ENCODE peak calls at places on chromosomes 6 and 20, in four cellular contexts. W, I, U and D are unnamed samples. For H3K9me3, the result is how much of the 10 kb centered on the place peaks cover.

GRCh38 chr6:75208564-75209431 is 2.9 kb upstream of the COL12A1 start:
- DNase-seq in W (no peak), U (peak), I (peak), D (peak)

GRCh38 chr6:37334047-37334446 is 19.7 kb upstream of the RNF8 start:
- DNase-seq in W (no peak), I (no peak), U (no peak), D (no peak)

GRCh38 chr6:33747823-33748222 is 1.1 kb upstream of the IP6K3 start:
- DNase-seq in U (no peak), I (no peak), W (no peak), D (no peak)

GRCh38 chr6:85714893-85715530 is 72.3 kb upstream of the SYNCRIP start:
- DNase-seq in I (no peak), W (peak), U (no peak), D (no peak)

GRCh38 chr6:54935739-54936138 is 89.2 kb downstream of the FAM83B start:
- DNase-seq in I (no peak), U (no peak), W (no peak), D (no peak)

GRCh38 chr6:144283781-144284473 is 1.2 kb upstream of the UTRN start:
- DNase-seq in W (no peak), U (no peak), I (no peak), D (no peak)

GRCh38 chr20:60148885-60149284 is 190.7 kb downstream of the CDH26 start:
- DNase-seq in W (no peak), I (no peak), U (no peak), D (no peak)

GRCh38 chr20:3803289-3803688 is 7.2 kb downstream of the CDC25B start:
- DNase-seq in I (no peak), W (peak), U (no peak), D (no peak)

GRCh38 chr20:50784464-50784863 is 10.4 kb upstream of the BCAS4 start:
- DNase-seq in U (no peak), I (no peak), W (no peak), D (no peak)

GRCh38 chr6:12911387-12911960 is 194.9 kb downstream of the PHACTR1 start:
- DNase-seq in U (no peak), I (no peak), W (no peak), D (no peak)

GRCh38 chr6:123276439-123277045 is 280.5 kb downstream of the CLVS2 start:
- DNase-seq in W (no peak), I (no peak), U (no peak), D (no peak)

GRCh38 chr6:44512868-44513641 is 125.5 kb downstream of the CDC5L start:
- DNase-seq in I (no peak), W (no peak), U (peak), D (no peak)

GRCh38 chr20:1390552-1391403 is 2.1 kb downstream of the FKBP1A start:
- DNase-seq in I (no peak), U (no peak), W (peak), D (no peak)

GRCh38 chr6:37864250-37864649 is 44.7 kb downstream of the ZFAND3 start:
- DNase-seq in U (no peak), W (no peak), I (no peak), D (no peak)

GRCh38 chr20:1376453-1377270 is 16.2 kb downstream of the FKBP1A start:
- DNase-seq in W (no peak), I (no peak), U (no peak), D (no peak)

GRCh38 chr20:31473331-31474096 is 1.4 kb downstream of the DEFB124 start:
- DNase-seq in U (no peak), W (no peak), I (no peak), D (no peak)

GRCh38 chr6:163585932-163586437 is 171.5 kb downstream of the QKI start:
- DNase-seq in U (peak), I (no peak), W (no peak), D (no peak)

GRCh38 chr20:34254979-34255378 is 13.8 kb downstream of the ASIP start:
- DNase-seq in I (no peak), W (no peak), U (no peak), D (no peak)

GRCh38 chr6:24734166-24734565 is 15.2 kb upstream of the C6orf62 start:
- DNase-seq in I (no peak), U (no peak), W (no peak), D (no peak)

GRCh38 chr6:158805698-158806373 is 13.3 kb downstream of the EZR start:
- DNase-seq in W (no peak), U (no peak), I (no peak), D (no peak)

GRCh38 chr20:47792021-47792618 is 6.8 kb upstream of the SULF2 start:
- DNase-seq in U (peak), I (no peak), W (no peak), D (no peak)

GRCh38 chr6:126897779-126898178 is 220.7 kb upstream of the RSPO3 start:
- DNase-seq in W (no peak), U (no peak), I (no peak), D (no peak)

GRCh38 chr6:125611573-125612399 is 137.6 kb upstream of the HEY2 start:
- DNase-seq in W (no peak), U (peak), I (no peak), D (no peak)

GRCh38 chr20:63682384-63683139 is 13.9 kb upstream of the TNFRSF6B start:
- DNase-seq in W (peak), U (peak), I (no peak), D (no peak)

GRCh38 chr6:151858294-151858693 is 50.8 kb downstream of the ESR1 start:
- DNase-seq in U (no peak), W (no peak), I (no peak), D (no peak)

GRCh38 chr20:45833883-45834796 is 541 bp downstream of the SNX21 start:
- DNase-seq in W (peak), U (peak), I (no peak), D (no peak)

GRCh38 chr6:119267506-119267905 is 82.1 kb downstream of the MAN1A1 start:
- DNase-seq in U (no peak), I (no peak), W (no peak), D (no peak)

GRCh38 chr20:48965189-48965910 is 43.8 kb downstream of the ARFGEF2 start:
- DNase-seq in I (no peak), W (no peak), U (no peak), D (no peak)

GRCh38 chr6:161954077-161954476 is 680.2 kb upstream of the AGPAT4 start:
- DNase-seq in U (no peak), W (no peak), I (no peak), D (no peak)

GRCh38 chr20:48742912-48743680 is 84.7 kb downstream of the PREX1 start:
- DNase-seq in U (no peak), W (no peak), I (no peak), D (no peak)

GRCh38 chr20:34370062-34370461 is 7.0 kb downstream of the ITCH start:
- DNase-seq in U (no peak), W (no peak), I (no peak), D (no peak)

GRCh38 chr20:54140927-54141566 is 32.7 kb downstream of the CYP24A1 start:
- DNase-seq in I (no peak), W (no peak), U (no peak), D (no peak)

GRCh38 chr20:4069741-4070140 is 54.4 kb upstream of the RNF24 start:
- DNase-seq in W (no peak), U (no peak), I (no peak), D (no peak)

GRCh38 chr6:109695468-109695867 is 4.4 kb downstream of the FIG4 start:
- DNase-seq in W (no peak), I (no peak), U (no peak), D (no peak)

GRCh38 chr6:3427740-3428085 is 29.1 kb downstream of the SLC22A23 start:
- DNase-seq in I (no peak), W (peak), U (no peak), D (no peak)

GRCh38 chr20:31712112-31712553 is 10.5 kb downstream of the BCL2L1 start:
- DNase-seq in W (no peak), I (no peak), U (peak), D (no peak)

GRCh38 chr6:132751306-132751705 is 6.4 kb downstream of the VNN2 start:
- DNase-seq in I (no peak), W (no peak), U (no peak), D (no peak)

GRCh38 chr6:22556298-22556697 is 13.1 kb upstream of the HDGFL1 start:
- DNase-seq in I (no peak), W (no peak), U (peak), D (no peak)

GRCh38 chr6:22557007-22557406 is 12.4 kb upstream of the HDGFL1 start:
- DNase-seq in I (no peak), U (no peak), W (no peak), D (no peak)

DNA sequence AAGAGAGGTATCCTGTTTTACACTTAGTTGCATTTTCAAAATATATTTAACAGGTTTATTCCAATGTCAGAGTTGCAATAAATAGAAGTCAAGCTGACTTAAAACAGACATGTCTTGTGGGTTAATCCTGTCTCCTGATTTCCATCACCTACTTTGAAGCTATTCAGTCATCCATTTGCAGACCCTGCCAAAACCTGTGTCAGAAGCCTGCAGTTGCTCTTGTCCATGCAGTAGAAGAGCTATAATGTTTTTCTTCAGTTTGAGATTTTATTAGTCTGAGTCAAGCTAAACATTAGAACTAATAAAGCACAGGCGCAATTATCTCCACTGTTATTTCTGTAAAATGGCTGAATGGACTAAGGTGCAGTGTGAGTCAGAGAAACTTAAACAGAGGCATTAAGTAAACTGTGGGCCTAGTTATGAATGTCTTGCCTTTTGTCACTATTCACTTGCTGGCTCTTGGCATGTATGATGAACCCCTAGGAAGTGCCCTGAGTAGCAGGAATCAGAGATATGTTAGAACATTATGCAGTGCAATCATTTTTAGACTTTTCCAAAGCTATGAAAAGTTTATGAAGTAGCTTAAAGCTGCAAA is 11.0 kb upstream of the HDGFL1 start:
- DNase-seq in I (no peak), U (no peak), W (no peak), D (no peak)
- H3K9me3 ChIP-seq in I (under half), U (under half), W (under half), D (under half)

DNA sequence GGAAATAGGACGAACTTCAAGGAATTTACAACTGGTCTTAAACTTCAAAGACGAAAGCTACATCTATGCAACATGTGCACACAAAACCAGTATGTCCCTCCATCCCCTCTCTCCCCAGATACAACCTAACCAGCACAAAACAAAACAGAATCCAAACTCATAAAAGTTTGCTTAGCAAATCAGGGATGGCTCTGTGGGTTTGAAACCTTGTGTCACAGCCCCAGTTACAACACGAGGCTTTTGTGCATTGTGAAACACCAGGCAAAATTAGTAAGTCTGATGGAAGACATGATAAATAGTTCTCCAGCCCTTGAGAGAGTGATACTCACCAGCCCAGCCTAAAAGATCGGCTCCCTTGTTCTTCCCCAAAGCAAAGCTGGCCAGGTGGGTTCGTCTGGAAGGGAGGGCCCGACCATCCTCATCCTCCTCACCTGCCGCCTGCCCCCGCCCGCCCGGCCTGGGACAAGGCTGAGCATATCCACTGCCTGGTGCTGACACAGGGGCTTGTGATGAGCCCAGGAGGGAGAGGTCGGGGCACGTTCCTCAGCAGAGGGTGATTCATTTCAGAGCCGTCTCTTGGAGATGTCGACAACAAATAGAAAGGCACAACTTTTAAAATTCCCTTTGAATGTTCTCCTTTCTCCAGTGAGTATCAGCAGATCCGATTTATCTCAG is 198.0 kb downstream of the TFAP2C start:
- DNase-seq in W (peak), I (no peak), U (no peak), D (no peak)
- H3K9me3 ChIP-seq in W (under half), I (under half), U (under half), D (under half)

GRCh38 chr6:167573461-167574215 is 248.8 kb downstream of the TTLL2 start:
- DNase-seq in I (no peak), W (no peak), U (no peak), D (no peak)
- H3K9me3 ChIP-seq in I (under half), W (under half), U (under half), D (under half)

GRCh38 chr6:167748458-167749379 is 78.0 kb upstream of the AFDN start:
- DNase-seq in U (no peak), W (peak), I (no peak), D (no peak)

GRCh38 chr6:167747152-167747427 is 79.6 kb upstream of the AFDN start:
- DNase-seq in I (no peak), W (no peak), U (no peak), D (no peak)

GRCh38 chr6:167746377-167747151 is 80.1 kb upstream of the AFDN start:
- DNase-seq in W (peak), U (no peak), I (no peak), D (no peak)

GRCh38 chr6:167748046-167748445 is 78.7 kb upstream of the AFDN start:
- DNase-seq in W (no peak), I (no peak), U (no peak), D (no peak)

DNA sequence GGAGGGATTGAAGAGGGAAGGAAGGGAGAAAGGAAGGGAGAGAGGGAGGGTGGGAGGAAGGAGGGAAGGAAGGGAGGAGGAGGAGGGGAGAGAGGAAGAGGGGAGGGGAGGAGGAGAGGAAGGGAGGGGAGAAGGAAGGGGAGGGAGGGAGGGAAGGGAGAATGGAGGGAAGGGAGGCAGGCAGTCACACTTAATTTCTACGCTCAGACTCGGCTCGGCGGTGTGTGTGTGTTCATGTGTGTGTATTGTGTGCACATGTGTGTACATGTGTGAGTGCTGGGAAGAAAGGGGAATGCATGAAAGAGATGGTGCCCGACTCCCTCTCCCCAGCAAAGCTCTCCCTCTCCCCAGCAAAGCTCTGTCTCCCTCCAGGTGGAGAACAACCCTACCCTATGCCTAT is 79.1 kb upstream of the AFDN start:
- DNase-seq in W (no peak), U (no peak), I (no peak), D (no peak)
- H3K9me3 ChIP-seq in W (under half), U (under half), I (under half), D (under half)